ENCODE peak calls at places on chromosomes 1 and 21, in six cellular contexts. M is H9, V is neuronal stem cell, C is mesenchymal stem cell, J is H1, W is IMR-90. X is an unnamed sample.

GRCh38 chr1:229440821-229441537 is 7.1 kb upstream of the ACTA1 start:
- DNase-seq in M (no peak), V (no peak), C (peak; percentile 75), J (no peak), W (peak; percentile 90), X (no peak)

GRCh38 chr1:147084273-147085096 is 87.8 kb downstream of the PRKAB2 start:
- DNase-seq in M (peak; percentile 87), V (peak; percentile 71), C (peak; percentile 98), J (peak; percentile 85), W (peak; percentile 85), X (peak; percentile 85)

GRCh38 chr21:34974162-34974981 is 74.7 kb downstream of the RUNX1 start:
- DNase-seq in M (no peak), V (no peak), C (peak; percentile 75), J (no peak), W (peak; percentile 71), X (no peak)

GRCh38 chr1:172266528-172267174 is 153.8 kb upstream of the C1orf105 start:
- DNase-seq in M (no peak), V (no peak), C (no peak), J (no peak), W (no peak), X (no peak)

GRCh38 chr1:51850420-51851297 is 27.9 kb downstream of the NRDC start:
- DNase-seq in M (no peak), V (no peak), C (no peak), J (no peak), W (no peak), X (peak; percentile 49)

GRCh38 chr1:25447547-25447946 is 16.9 kb downstream of the MACO1 start:
- DNase-seq in M (no peak), V (no peak), C (no peak), J (no peak), W (no peak), X (no peak)

GRCh38 chr1:18283601-18284385 is 176.2 kb downstream of the IGSF21 start:
- DNase-seq in M (no peak), V (no peak), C (no peak), J (no peak), W (no peak), X (peak; percentile 20)

GRCh38 chr1:172900359-172900997 is 150.3 kb downstream of the TNFSF18 start:
- DNase-seq in M (no peak), V (no peak), C (no peak), J (no peak), W (no peak), X (no peak)

GRCh38 chr21:34612056-34612455 is 2.9 kb downstream of the RCAN1 start:
- DNase-seq in M (no peak), V (no peak), C (no peak), J (no peak), W (no peak), X (no peak)

GRCh38 chr1:8423702-8424538 is 106.0 kb downstream of the SLC45A1 start:
- DNase-seq in M (peak; percentile 84), V (peak; percentile 75), C (peak; percentile 73), J (peak; percentile 87), W (peak; percentile 65), X (peak; percentile 59)

GRCh38 chr1:229714964-229715603 is 89.0 kb downstream of the URB2 start:
- DNase-seq in M (peak; percentile 57), V (no peak), C (peak; percentile 11), J (peak; percentile 76), W (peak; percentile 18), X (peak; percentile 50)

GRCh38 chr21:43025636-43026180 is 49.9 kb downstream of the CBS start:
- DNase-seq in M (no peak), V (peak; percentile 31), C (peak; percentile 36), J (no peak), W (peak; percentile 85), X (peak; percentile 74)

GRCh38 chr1:156464825-156465452 is 35.6 kb downstream of the MEF2D start:
- DNase-seq in M (no peak), V (no peak), C (no peak), J (no peak), W (peak; percentile 25), X (no peak)

GRCh38 chr1:3746784-3747521 is 5.3 kb upstream of the CCDC27 start:
- DNase-seq in M (peak; percentile 97), V (peak; percentile 70), C (peak; percentile 73), J (peak; percentile 99), W (peak; percentile 55), X (peak; percentile 75)

GRCh38 chr1:55974714-55975441 is 604.5 kb downstream of the PLPP3 start:
- DNase-seq in M (no peak), V (no peak), C (no peak), J (no peak), W (peak; percentile 76), X (peak; percentile 55)

GRCh38 chr1:3323021-3323790 is 131.3 kb upstream of the ARHGEF16 start:
- DNase-seq in M (no peak), V (peak; percentile 35), C (no peak), J (no peak), W (no peak), X (no peak)

GRCh38 chr1:2984399-2985061 is 36.7 kb upstream of the ACTRT2 start:
- DNase-seq in M (no peak), V (no peak), C (no peak), J (no peak), W (no peak), X (no peak)

GRCh38 chr1:63915121-63915520 is 141.3 kb downstream of the ROR1 start:
- DNase-seq in M (peak; percentile 46), V (no peak), C (peak; percentile 26), J (no peak), W (peak; percentile 54), X (no peak)

GRCh38 chr1:112563341-112563740 is 54.6 kb downstream of the WNT2B start:
- DNase-seq in M (no peak), V (no peak), C (no peak), J (no peak), W (no peak), X (no peak)

GRCh38 chr1:194338241-194338948 is 1152.0 kb upstream of the B3GALT2 start:
- DNase-seq in M (no peak), V (no peak), C (no peak), J (no peak), W (peak; percentile 18), X (no peak)

GRCh38 chr21:31370893-31371652 is 27.0 kb upstream of the TIAM1 start:
- DNase-seq in M (no peak), V (no peak), C (peak; percentile 84), J (no peak), W (peak; percentile 53), X (no peak)

GRCh38 chr1:35931424-35932157 is 686 bp downstream of the AGO3 start:
- DNase-seq in M (no peak), V (no peak), C (peak; percentile 37), J (no peak), W (peak; percentile 5), X (peak; percentile 35)

GRCh38 chr1:201260236-201260591 is 23.1 kb upstream of the PKP1 start:
- DNase-seq in M (no peak), V (no peak), C (no peak), J (no peak), W (no peak), X (peak; percentile 49)

GRCh38 chr1:231348442-231348841 is 10.3 kb downstream of the SPRTN start:
- DNase-seq in M (no peak), V (no peak), C (no peak), J (no peak), W (no peak), X (no peak)

GRCh38 chr21:42363331-42363730 is 3.0 kb downstream of the TFF1 start:
- DNase-seq in M (no peak), V (no peak), C (no peak), J (no peak), W (no peak), X (peak; percentile 52)

GRCh38 chr1:58815680-58816071 is 31.8 kb upstream of the JUN start:
- DNase-seq in M (peak; percentile 47), V (no peak), C (peak; percentile 66), J (no peak), W (no peak), X (peak; percentile 70)

GRCh38 chr1:228998179-228998578 is 262.9 kb downstream of the RHOU start:
- DNase-seq in M (no peak), V (no peak), C (no peak), J (no peak), W (no peak), X (no peak)

GRCh38 chr21:45974073-45975016 is 7.2 kb upstream of the COL6A1 start:
- DNase-seq in M (peak; percentile 69), V (no peak), C (peak; percentile 95), J (peak; percentile 78), W (peak; percentile 82), X (no peak)
- H2BK5ac ChIP-seq in M (no peak overlapping the region), V (peak overlapping the region; percentile 70), C (peak overlapping the region; percentile 92), J (peak overlapping the region; percentile 78), W (peak overlapping the region; percentile 80), X (no peak overlapping the region)

GRCh38 chr1:244176201-244176600 is 125.1 kb downstream of the ZBTB18 start:
- DNase-seq in M (no peak), V (no peak), C (no peak), J (no peak), W (no peak), X (no peak)
- H4K91ac ChIP-seq in M (no peak overlapping the region), V (no peak overlapping the region), C (no peak overlapping the region), J (no peak overlapping the region), W (no peak overlapping the region), X (no peak overlapping the region)

DNA sequence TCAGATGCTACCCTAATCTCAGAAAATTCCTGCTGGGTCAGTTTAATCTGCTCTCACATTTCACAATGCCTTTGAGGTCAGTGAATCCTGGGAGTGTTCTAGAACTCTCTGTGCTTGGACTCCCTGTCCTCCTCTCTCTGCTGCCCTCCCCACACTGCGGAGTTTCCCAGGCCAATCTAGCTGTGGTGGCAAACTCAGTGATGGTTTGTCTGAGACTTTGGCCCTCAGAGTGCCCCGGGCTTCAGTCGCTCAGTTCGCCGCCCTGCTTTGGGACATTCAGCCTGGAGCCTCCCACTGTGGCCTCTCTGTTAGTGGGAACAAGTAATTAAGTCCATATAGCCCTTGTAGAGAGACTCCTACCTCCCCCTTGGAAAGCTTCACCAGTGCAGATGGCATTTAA is 7.1 kb downstream of the C1orf226 start:
- DNase-seq in M (no peak), V (no peak), C (peak; percentile 46), J (peak; percentile 42), W (no peak), X (peak; percentile 42)
- H2BK5ac ChIP-seq in M (no peak overlapping the region), V (no peak overlapping the region), C (no peak overlapping the region), J (no peak overlapping the region), W (no peak overlapping the region), X (no peak overlapping the region)

GRCh38 chr1:107254306-107254705 is 113.5 kb downstream of the NTNG1 start:
- DNase-seq in M (peak; percentile 41), V (no peak), C (no peak), J (no peak), W (no peak), X (no peak)

GRCh38 chr1:107251839-107252238 is 111.0 kb downstream of the NTNG1 start:
- DNase-seq in M (no peak), V (no peak), C (no peak), J (no peak), W (no peak), X (no peak)

GRCh38 chr1:107251083-107251482 is 110.2 kb downstream of the NTNG1 start:
- DNase-seq in M (no peak), V (no peak), C (no peak), J (no peak), W (no peak), X (no peak)

GRCh38 chr1:107250169-107250568 is 109.3 kb downstream of the NTNG1 start:
- DNase-seq in M (no peak), V (no peak), C (no peak), J (no peak), W (no peak), X (no peak)

DNA sequence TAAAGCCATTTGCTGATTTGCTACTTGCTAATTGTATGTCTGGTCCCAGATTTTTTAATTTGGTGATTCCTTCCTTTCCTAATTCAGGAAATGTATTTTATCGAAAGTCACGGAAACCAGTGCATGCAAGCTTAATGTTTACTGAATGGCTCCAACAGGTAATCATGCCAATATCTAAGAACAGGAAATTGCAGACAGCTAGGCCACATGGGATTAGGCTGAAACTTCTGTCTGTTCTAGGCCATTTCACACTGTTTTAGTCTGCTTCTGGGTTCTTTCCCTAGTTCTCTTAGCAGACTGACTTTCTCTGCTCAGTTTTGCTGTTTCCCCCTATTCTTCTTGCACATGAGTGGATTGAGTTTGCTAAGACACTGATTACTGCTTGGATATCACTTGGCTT is 111.4 kb downstream of the NTNG1 start:
- DNase-seq in M (no peak), V (no peak), C (no peak), J (no peak), W (no peak), X (no peak)
- H4K91ac ChIP-seq in M (no peak overlapping the region), V (no peak overlapping the region), C (no peak overlapping the region), J (no peak overlapping the region), W (no peak overlapping the region), X (no peak overlapping the region)

X was measured in trophoblast cell.